ENCODE peak calls at places on chromosome 15, in ten cellular contexts. D is GM18507, C is NCI-H774, I is cerebellar nuclear complex, B is pancreas, H is foreskin melanocyte, O is NCI-H748 treated with DMSO at 0.1 percent for 48 hours, R is nephron progenitor cell, S is NCI-H1417, T is thoracic aorta. X is an unnamed sample.

GRCh38 chr15:71780349-71780976 is 29.9 kb upstream of the NR2E3 start:
- DNase-seq in D (peak; percentile 53), C (peak; percentile 28), I (no peak), B (peak; percentile 34), H (peak; percentile 43), O (no peak), R (peak; percentile 41), S (peak; percentile 16), T (no peak), X (peak; percentile 72)

GRCh38 chr15:70902105-70902504 is 9.5 kb downstream of the LRRC49 start:
- DNase-seq in D (no peak), C (no peak), I (no peak), B (no peak), H (no peak), O (no peak), R (no peak), S (no peak), T (no peak), X (no peak)

GRCh38 chr15:63461230-63461629 is 43.2 kb upstream of the USP3 start:
- DNase-seq in D (no peak), C (no peak), I (no peak), B (no peak), H (no peak), O (no peak), R (peak; percentile 51), S (no peak), T (no peak), X (no peak)

GRCh38 chr15:91694829-91695205 is 158.7 kb upstream of the SLCO3A1 start:
- DNase-seq in D (no peak), C (no peak), I (no peak), B (no peak), H (peak; percentile 16), O (no peak), R (no peak), S (no peak), T (peak; percentile 11), X (no peak)

GRCh38 chr15:41870689-41871081 is 23.2 kb downstream of the SPTBN5 start:
- DNase-seq in D (no peak), C (no peak), I (no peak), B (no peak), H (no peak), O (no peak), R (no peak), S (no peak), T (no peak), X (no peak)

GRCh38 chr15:92095691-92096090 is 242.2 kb downstream of the SLCO3A1 start:
- DNase-seq in D (peak; percentile 25), C (no peak), I (no peak), B (no peak), H (no peak), O (no peak), R (no peak), S (no peak), T (no peak), X (no peak)

GRCh38 chr15:68584704-68585573 is 6.1 kb downstream of the CORO2B start:
- DNase-seq in D (no peak), C (no peak), I (no peak), B (no peak), H (no peak), O (peak; percentile 92), R (no peak), S (peak; percentile 95), T (no peak), X (no peak)

GRCh38 chr15:49038382-49038781 is 7.9 kb downstream of the SECISBP2L start:
- DNase-seq in D (no peak), C (no peak), I (no peak), B (no peak), H (no peak), O (no peak), R (no peak), S (no peak), T (no peak), X (no peak)

GRCh38 chr15:66170042-66170441 is 83.5 kb downstream of the MEGF11 start:
- DNase-seq in D (no peak), C (no peak), I (no peak), B (no peak), H (no peak), O (no peak), R (no peak), S (no peak), T (no peak), X (no peak)

GRCh38 chr15:78950906-78951840 is 6.3 kb upstream of the CTSH start:
- DNase-seq in D (no peak), C (no peak), I (no peak), B (no peak), H (no peak), O (no peak), R (no peak), S (no peak), T (no peak), X (no peak)

GRCh38 chr15:63600646-63601025 is 3.4 kb downstream of the FBXL22 start:
- DNase-seq in D (peak; percentile 90), C (peak; percentile 91), I (no peak), B (peak; percentile 94), H (peak; percentile 80), O (peak; percentile 39), R (peak; percentile 85), S (peak; percentile 98), T (no peak), X (no peak)

GRCh38 chr15:57038496-57038895 is 120.1 kb downstream of the TCF12 start:
- DNase-seq in D (no peak), C (no peak), I (no peak), B (no peak), H (no peak), O (no peak), R (no peak), S (no peak), T (no peak), X (no peak)

GRCh38 chr15:80275946-80276345 is 23.9 kb upstream of the CTXND1 start:
- DNase-seq in D (no peak), C (no peak), I (no peak), B (no peak), H (peak; percentile 88), O (no peak), R (no peak), S (no peak), T (no peak), X (no peak)

GRCh38 chr15:34726407-34727100 is 28.2 kb downstream of the GJD2 start:
- DNase-seq in D (no peak), C (no peak), I (no peak), B (no peak), H (no peak), O (no peak), R (no peak), S (no peak), T (no peak), X (no peak)

GRCh38 chr15:85813234-85813633 is 18.5 kb upstream of the KLHL25 start:
- DNase-seq in D (no peak), C (no peak), I (no peak), B (no peak), H (no peak), O (no peak), R (no peak), S (no peak), T (no peak), X (no peak)

GRCh38 chr15:29656636-29657475 is 165.4 kb downstream of the TJP1 start:
- DNase-seq in D (no peak), C (peak; percentile 11), I (no peak), B (no peak), H (no peak), O (no peak), R (peak; percentile 73), S (no peak), T (no peak), X (peak; percentile 70)

GRCh38 chr15:64681424-64682024 is 93.9 kb downstream of the RBPMS2 start:
- DNase-seq in D (peak; percentile 23), C (peak; percentile 15), I (no peak), B (peak; percentile 65), H (peak; percentile 25), O (peak; percentile 55), R (peak; percentile 36), S (peak; percentile 65), T (no peak), X (peak; percentile 69)

GRCh38 chr15:101201411-101202174 is 50.3 kb downstream of the CHSY1 start:
- DNase-seq in D (no peak), C (no peak), I (no peak), B (peak; percentile 46), H (peak; percentile 93), O (no peak), R (peak; percentile 76), S (no peak), T (peak; percentile 94), X (peak; percentile 75)

GRCh38 chr15:98648654-98649537 is 557 bp downstream of the IGF1R start:
- DNase-seq in D (no peak), C (peak; percentile 20), I (no peak), B (peak; percentile 65), H (no peak), O (no peak), R (peak; percentile 68), S (peak; percentile 87), T (no peak), X (no peak)

GRCh38 chr15:31227954-31228542 is 98.6 kb upstream of the KLF13 start:
- DNase-seq in D (no peak), C (no peak), I (no peak), B (no peak), H (no peak), O (no peak), R (no peak), S (no peak), T (no peak), X (no peak)

GRCh38 chr15:99976811-99977271 is 243.6 kb upstream of the LYSMD4 start:
- DNase-seq in D (no peak), C (no peak), I (no peak), B (no peak), H (no peak), O (no peak), R (no peak), S (no peak), T (no peak), X (no peak)

GRCh38 chr15:42010434-42010833 is 10.4 kb downstream of the PLA2G4E start:
- DNase-seq in D (peak; percentile 54), C (no peak), I (no peak), B (no peak), H (no peak), O (no peak), R (no peak), S (no peak), T (no peak), X (no peak)

GRCh38 chr15:64581408-64581761 is 121.0 kb downstream of the ZNF609 start:
- DNase-seq in D (no peak), C (no peak), I (no peak), B (no peak), H (no peak), O (no peak), R (no peak), S (no peak), T (no peak), X (no peak)

GRCh38 chr15:64874131-64874530 is 32.4 kb downstream of the PLEKHO2 start:
- DNase-seq in D (no peak), C (no peak), I (no peak), B (no peak), H (no peak), O (no peak), R (no peak), S (no peak), T (no peak), X (no peak)

GRCh38 chr15:90037510-90037860 is 36.4 kb downstream of the ZNF710 start:
- DNase-seq in D (no peak), C (no peak), I (no peak), B (no peak), H (no peak), O (no peak), R (no peak), S (no peak), T (no peak), X (no peak)

GRCh38 chr15:88613074-88613944 is 7.8 kb upstream of the AEN start:
- DNase-seq in D (no peak), C (no peak), I (no peak), B (no peak), H (no peak), O (no peak), R (no peak), S (no peak), T (no peak), X (peak; percentile 91)

GRCh38 chr15:77966540-77967290 is 110.8 kb downstream of the TBC1D2B start:
- DNase-seq in D (peak; percentile 42), C (peak; percentile 9), I (no peak), B (no peak), H (no peak), O (no peak), R (peak; percentile 59), S (peak; percentile 52), T (no peak), X (no peak)

GRCh38 chr15:85174521-85174920 is 192.9 kb downstream of the PDE8A start:
- DNase-seq in D (no peak), C (no peak), I (no peak), B (no peak), H (no peak), O (no peak), R (no peak), S (no peak), T (no peak), X (no peak)